ENCODE peak calls at places on chromosomes 3 and 15, in seven cellular contexts. One of them, this sample, is unnamed.

GRCh38 chr3:76346680-76347079 is 561.3 kb upstream of the ZNF717 start:
- DNase-seq in uterus: no peak
- DNase-seq in mammary epithelial cell: no peak
- DNase-seq in tibial artery: no peak
- DNase-seq in GM12864: no peak
- DNase-seq in adrenal gland: no peak
- DNase-seq in IMR-90: no peak
- DNase-seq in this sample: no peak

GRCh38 chr3:191432162-191432561 is 28.8 kb upstream of the PYDC2 start:
- DNase-seq in IMR-90: no peak
- DNase-seq in uterus: no peak
- DNase-seq in tibial artery: no peak
- DNase-seq in adrenal gland: no peak
- DNase-seq in GM12864: no peak
- DNase-seq in mammary epithelial cell: no peak
- DNase-seq in this sample: no peak

GRCh38 chr15:63775303-63775702 is 58.4 kb downstream of the HERC1 start:
- DNase-seq in GM12864: no peak
- DNase-seq in IMR-90: no peak
- DNase-seq in uterus: no peak
- DNase-seq in adrenal gland: no peak
- DNase-seq in tibial artery: no peak
- DNase-seq in mammary epithelial cell: no peak
- DNase-seq in this sample: no peak

GRCh38 chr3:179943097-179943880 is 93.4 kb downstream of the PEX5L start:
- DNase-seq in uterus: no peak
- DNase-seq in GM12864: no peak
- DNase-seq in IMR-90: no peak
- DNase-seq in mammary epithelial cell: no peak
- DNase-seq in tibial artery: no peak
- DNase-seq in adrenal gland: no peak
- DNase-seq in this sample: no peak

GRCh38 chr15:75920079-75920478 is 16.4 kb downstream of the FBXO22 start:
- DNase-seq in IMR-90: peak
- DNase-seq in adrenal gland: peak
- DNase-seq in GM12864: no peak
- DNase-seq in tibial artery: no peak
- DNase-seq in uterus: no peak
- DNase-seq in mammary epithelial cell: no peak
- DNase-seq in this sample: no peak

GRCh38 chr15:64857421-64857820 is 15.7 kb downstream of the PLEKHO2 start:
- DNase-seq in tibial artery: no peak
- DNase-seq in uterus: no peak
- DNase-seq in GM12864: no peak
- DNase-seq in mammary epithelial cell: peak
- DNase-seq in IMR-90: peak
- DNase-seq in adrenal gland: no peak
- DNase-seq in this sample: peak

GRCh38 chr3:116614795-116615362 is 94.7 kb upstream of the TUSC7 start:
- DNase-seq in GM12864: no peak
- DNase-seq in adrenal gland: no peak
- DNase-seq in mammary epithelial cell: peak
- DNase-seq in IMR-90: peak
- DNase-seq in uterus: no peak
- DNase-seq in tibial artery: no peak
- DNase-seq in this sample: no peak

GRCh38 chr3:125200731-125201139 is 11.8 kb downstream of the SLC12A8 start:
- DNase-seq in IMR-90: no peak
- DNase-seq in tibial artery: no peak
- DNase-seq in mammary epithelial cell: no peak
- DNase-seq in uterus: no peak
- DNase-seq in adrenal gland: no peak
- DNase-seq in GM12864: peak
- DNase-seq in this sample: no peak

GRCh38 chr3:25787689-25788088 is 2.2 kb upstream of the OXSM start:
- DNase-seq in IMR-90: no peak
- DNase-seq in adrenal gland: no peak
- DNase-seq in GM12864: no peak
- DNase-seq in tibial artery: no peak
- DNase-seq in uterus: no peak
- DNase-seq in mammary epithelial cell: no peak
- DNase-seq in this sample: no peak

GRCh38 chr15:39180494-39180930 is 400.4 kb upstream of the THBS1 start:
- DNase-seq in IMR-90: peak
- DNase-seq in tibial artery: no peak
- DNase-seq in adrenal gland: no peak
- DNase-seq in GM12864: no peak
- DNase-seq in mammary epithelial cell: no peak
- DNase-seq in uterus: no peak
- DNase-seq in this sample: peak

GRCh38 chr3:172131746-172132145 is 92.4 kb downstream of the FNDC3B start:
- DNase-seq in adrenal gland: no peak
- DNase-seq in tibial artery: no peak
- DNase-seq in GM12864: no peak
- DNase-seq in uterus: no peak
- DNase-seq in IMR-90: no peak
- DNase-seq in mammary epithelial cell: no peak
- DNase-seq in this sample: no peak

GRCh38 chr3:113166719-113167492 is 44.5 kb upstream of the BOC start:
- DNase-seq in IMR-90: peak
- DNase-seq in mammary epithelial cell: peak
- DNase-seq in GM12864: no peak
- DNase-seq in uterus: peak
- DNase-seq in tibial artery: peak
- DNase-seq in adrenal gland: peak
- DNase-seq in this sample: peak

GRCh38 chr3:38805765-38806386 is 10.1 kb downstream of the SCN10A start:
- DNase-seq in adrenal gland: peak
- DNase-seq in uterus: no peak
- DNase-seq in IMR-90: peak
- DNase-seq in tibial artery: no peak
- DNase-seq in mammary epithelial cell: peak
- DNase-seq in GM12864: peak
- DNase-seq in this sample: peak

GRCh38 chr3:13274874-13275332 is 145.2 kb downstream of the NUP210 start:
- DNase-seq in tibial artery: no peak
- DNase-seq in GM12864: no peak
- DNase-seq in adrenal gland: no peak
- DNase-seq in mammary epithelial cell: no peak
- DNase-seq in IMR-90: no peak
- DNase-seq in uterus: no peak
- DNase-seq in this sample: no peak

GRCh38 chr3:136728918-136729317 is 23.3 kb downstream of the STAG1 start:
- DNase-seq in GM12864: no peak
- DNase-seq in adrenal gland: peak
- DNase-seq in mammary epithelial cell: peak
- DNase-seq in uterus: no peak
- DNase-seq in tibial artery: no peak
- DNase-seq in IMR-90: peak
- DNase-seq in this sample: peak

GRCh38 chr3:110598847-110599490 is 472.6 kb upstream of the NECTIN3 start:
- DNase-seq in mammary epithelial cell: no peak
- DNase-seq in adrenal gland: no peak
- DNase-seq in GM12864: no peak
- DNase-seq in tibial artery: no peak
- DNase-seq in uterus: no peak
- DNase-seq in IMR-90: peak
- DNase-seq in this sample: no peak

GRCh38 chr3:153901991-153902390 is 219.2 kb upstream of the ARHGEF26 start:
- DNase-seq in mammary epithelial cell: no peak
- DNase-seq in tibial artery: no peak
- DNase-seq in uterus: no peak
- DNase-seq in IMR-90: peak
- DNase-seq in GM12864: no peak
- DNase-seq in adrenal gland: no peak
- DNase-seq in this sample: no peak

GRCh38 chr3:52563984-52564383 is 27.6 kb downstream of the UQCC5 start:
- DNase-seq in IMR-90: no peak
- DNase-seq in tibial artery: no peak
- DNase-seq in adrenal gland: no peak
- DNase-seq in mammary epithelial cell: no peak
- DNase-seq in uterus: no peak
- DNase-seq in GM12864: no peak
- DNase-seq in this sample: no peak

GRCh38 chr3:43540625-43541024 is 81.2 kb downstream of the ANO10 start:
- DNase-seq in tibial artery: no peak
- DNase-seq in mammary epithelial cell: no peak
- DNase-seq in GM12864: no peak
- DNase-seq in adrenal gland: no peak
- DNase-seq in IMR-90: peak
- DNase-seq in uterus: no peak
- DNase-seq in this sample: peak

GRCh38 chr3:50126287-50127211 is 28.6 kb upstream of the SEMA3F start:
- DNase-seq in mammary epithelial cell: no peak
- DNase-seq in GM12864: no peak
- DNase-seq in tibial artery: no peak
- DNase-seq in adrenal gland: no peak
- DNase-seq in IMR-90: peak
- DNase-seq in uterus: no peak
- DNase-seq in this sample: peak

GRCh38 chr15:50265620-50266019 is at the start of gene HDC:
- DNase-seq in GM12864: no peak
- DNase-seq in mammary epithelial cell: no peak
- DNase-seq in IMR-90: no peak
- DNase-seq in tibial artery: no peak
- DNase-seq in adrenal gland: no peak
- DNase-seq in uterus: no peak
- DNase-seq in this sample: no peak

GRCh38 chr3:137869022-137869421 is 104.9 kb downstream of the SOX14 start:
- DNase-seq in GM12864: no peak
- DNase-seq in adrenal gland: no peak
- DNase-seq in uterus: no peak
- DNase-seq in IMR-90: no peak
- DNase-seq in mammary epithelial cell: no peak
- DNase-seq in tibial artery: no peak
- DNase-seq in this sample: no peak

GRCh38 chr3:154684021-154684420 is 254.0 kb upstream of the GPR149 start:
- DNase-seq in GM12864: no peak
- DNase-seq in tibial artery: no peak
- DNase-seq in mammary epithelial cell: no peak
- DNase-seq in uterus: no peak
- DNase-seq in adrenal gland: no peak
- DNase-seq in IMR-90: no peak
- DNase-seq in this sample: no peak

GRCh38 chr3:194672876-194673275 is 885 bp upstream of the LSG1 start:
- DNase-seq in adrenal gland: no peak
- DNase-seq in IMR-90: no peak
- DNase-seq in mammary epithelial cell: no peak
- DNase-seq in tibial artery: no peak
- DNase-seq in uterus: no peak
- DNase-seq in GM12864: no peak
- DNase-seq in this sample: peak

GRCh38 chr3:50015918-50016317 is 72.8 kb upstream of the RBM5 start:
- DNase-seq in adrenal gland: no peak
- DNase-seq in IMR-90: peak
- DNase-seq in GM12864: no peak
- DNase-seq in uterus: no peak
- DNase-seq in tibial artery: no peak
- DNase-seq in mammary epithelial cell: no peak
- DNase-seq in this sample: no peak

GRCh38 chr3:149720918-149721317 is 31.4 kb downstream of the COMMD2 start:
- DNase-seq in IMR-90: no peak
- DNase-seq in adrenal gland: no peak
- DNase-seq in GM12864: no peak
- DNase-seq in mammary epithelial cell: no peak
- DNase-seq in uterus: no peak
- DNase-seq in tibial artery: no peak
- DNase-seq in this sample: no peak

GRCh38 chr3:149713730-149714654 is 38.3 kb downstream of the COMMD2 start:
- DNase-seq in adrenal gland: no peak
- DNase-seq in tibial artery: no peak
- DNase-seq in IMR-90: no peak
- DNase-seq in mammary epithelial cell: no peak
- DNase-seq in uterus: no peak
- DNase-seq in GM12864: no peak
- DNase-seq in this sample: no peak

GRCh38 chr3:149717391-149718056 is 34.8 kb downstream of the COMMD2 start:
- DNase-seq in mammary epithelial cell: peak
- DNase-seq in tibial artery: peak
- DNase-seq in IMR-90: peak
- DNase-seq in adrenal gland: peak
- DNase-seq in uterus: peak
- DNase-seq in GM12864: no peak
- DNase-seq in this sample: peak

GRCh38 chr3:149715247-149715646 is 37.0 kb downstream of the COMMD2 start:
- DNase-seq in uterus: no peak
- DNase-seq in tibial artery: no peak
- DNase-seq in GM12864: no peak
- DNase-seq in adrenal gland: no peak
- DNase-seq in IMR-90: no peak
- DNase-seq in mammary epithelial cell: no peak
- DNase-seq in this sample: no peak

GRCh38 chr3:149716984-149717383 is 35.3 kb downstream of the COMMD2 start:
- DNase-seq in IMR-90: no peak
- DNase-seq in tibial artery: no peak
- DNase-seq in adrenal gland: no peak
- DNase-seq in mammary epithelial cell: no peak
- DNase-seq in uterus: no peak
- DNase-seq in GM12864: no peak
- DNase-seq in this sample: no peak
- H3K4me3 ChIP-seq in IMR-90: no peak
- H3K4me3 ChIP-seq in tibial artery: no peak
- H3K4me3 ChIP-seq in adrenal gland: no peak
- H3K4me3 ChIP-seq in mammary epithelial cell: no peak
- H3K4me3 ChIP-seq in uterus: no peak
- H3K4me3 ChIP-seq in GM12864: peak
- H3K4me3 ChIP-seq in this sample: no peak

DNA sequence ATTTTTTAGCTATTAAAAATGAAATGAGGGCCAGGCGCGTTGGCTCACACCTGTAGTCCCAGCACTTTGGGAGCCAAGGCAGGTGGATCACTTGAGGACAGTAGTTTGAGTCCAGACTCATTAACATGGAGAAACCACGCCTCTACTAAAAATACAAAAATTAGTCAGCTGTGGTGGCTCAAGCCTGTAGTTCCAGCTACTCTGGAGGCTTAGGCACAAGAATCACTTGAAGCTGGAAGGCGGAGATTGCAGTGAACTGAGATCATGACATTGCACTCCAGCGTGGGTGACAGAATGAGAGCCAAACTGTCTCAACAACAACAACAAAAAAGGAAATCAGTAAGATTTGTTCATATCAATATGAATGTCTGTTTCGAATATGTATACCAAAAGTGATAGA is 517.1 kb downstream of the ROBO1 start:
- DNase-seq in IMR-90: no peak
- DNase-seq in uterus: no peak
- DNase-seq in GM12864: no peak
- DNase-seq in adrenal gland: no peak
- DNase-seq in tibial artery: no peak
- DNase-seq in mammary epithelial cell: no peak
- DNase-seq in this sample: no peak
- TF ChIP-seq CTCF in IMR-90: no peak
- TF ChIP-seq CTCF in uterus: no peak
- TF ChIP-seq CTCF in GM12864: no peak
- TF ChIP-seq CTCF in adrenal gland: no peak
- TF ChIP-seq CTCF in tibial artery: no peak
- TF ChIP-seq CTCF in mammary epithelial cell: no peak
- TF ChIP-seq CTCF in this sample: no peak

GRCh38 chr3:158571969-158572765 is 1.2 kb downstream of the MLF1 start:
- DNase-seq in IMR-90: no peak
- DNase-seq in mammary epithelial cell: no peak
- DNase-seq in uterus: no peak
- DNase-seq in GM12864: no peak
- DNase-seq in adrenal gland: no peak
- DNase-seq in tibial artery: no peak
- DNase-seq in this sample: no peak
- H3K4me3 ChIP-seq in IMR-90: no peak
- H3K4me3 ChIP-seq in mammary epithelial cell: no peak
- H3K4me3 ChIP-seq in uterus: peak
- H3K4me3 ChIP-seq in GM12864: no peak
- H3K4me3 ChIP-seq in adrenal gland: no peak
- H3K4me3 ChIP-seq in tibial artery: no peak
- H3K4me3 ChIP-seq in this sample: no peak

GRCh38 chr3:37453393-37454391 is 279.3 kb upstream of the LRRFIP2 start:
- DNase-seq in adrenal gland: peak
- DNase-seq in mammary epithelial cell: no peak
- DNase-seq in tibial artery: peak
- DNase-seq in uterus: peak
- DNase-seq in IMR-90: no peak
- DNase-seq in GM12864: no peak
- DNase-seq in this sample: peak
- TF ChIP-seq CTCF in adrenal gland: peak
- TF ChIP-seq CTCF in mammary epithelial cell: peak
- TF ChIP-seq CTCF in tibial artery: peak
- TF ChIP-seq CTCF in uterus: no peak
- TF ChIP-seq CTCF in IMR-90: no peak
- TF ChIP-seq CTCF in GM12864: no peak
- TF ChIP-seq CTCF in this sample: no peak